ENCODE peak calls at places on chromosomes 7 and 10, in eight cellular contexts. O is uterus, D is cardiac fibroblast, U is cardiac muscle cell, L is GM23338, V is choroid plexus epithelial cell, E is testis, F is BJ. B is an unnamed sample.

GRCh38 chr7:141115949-141116348 is 42.1 kb downstream of the TMEM178B start:
- DNase-seq in V (no peak), D (no peak), U (no peak), F (no peak), L (no peak), O (no peak), E (no peak), B (no peak)

GRCh38 chr7:90320801-90321494 is at the start of gene FAM237B:
- DNase-seq in F (no peak), U (peak; percentile 43), E (no peak), O (no peak), D (peak; percentile 33), L (peak; percentile 56), V (peak; percentile 27), B (peak; percentile 17)

GRCh38 chr7:111392976-111393762 is 169.1 kb downstream of the IMMP2L start:
- DNase-seq in U (peak; percentile 85), O (no peak), L (peak; percentile 47), V (peak; percentile 58), F (no peak), E (peak; percentile 43), D (peak; percentile 86), B (no peak)

GRCh38 chr7:778271-778967 is 51.3 kb upstream of the PRKAR1B start:
- DNase-seq in F (no peak), O (no peak), U (no peak), D (no peak), E (no peak), V (no peak), L (no peak), B (no peak)

GRCh38 chr7:12389089-12389700 is 14.5 kb downstream of the VWDE start:
- DNase-seq in L (peak; percentile 94), F (peak; percentile 5), V (peak; percentile 84), O (no peak), D (peak; percentile 70), U (peak; percentile 72), E (peak; percentile 62), B (no peak)

GRCh38 chr7:17402628-17403278 is 104.3 kb downstream of the AHR start:
- DNase-seq in D (no peak), L (no peak), U (peak; percentile 11), E (peak; percentile 67), F (no peak), V (peak; percentile 16), O (no peak), B (peak; percentile 51)

GRCh38 chr7:50754684-50755083 is 28.0 kb downstream of the GRB10 start:
- DNase-seq in F (no peak), E (no peak), V (no peak), O (no peak), D (no peak), L (no peak), U (no peak), B (no peak)

GRCh38 chr10:36367362-36367761 is 725.3 kb upstream of the FZD8 start:
- DNase-seq in V (no peak), O (no peak), F (no peak), L (no peak), D (no peak), E (no peak), U (no peak), B (no peak)

GRCh38 chr10:67837519-67838314 is at the start of gene DNAJC12:
- DNase-seq in V (peak; percentile 90), O (no peak), D (peak; percentile 81), U (peak; percentile 85), E (no peak), L (peak; percentile 65), F (no peak), B (no peak)

GRCh38 chr10:95880704-95881103 is 27.1 kb upstream of the CC2D2B start:
- DNase-seq in L (no peak), F (no peak), D (no peak), E (no peak), O (no peak), U (no peak), V (no peak), B (peak; percentile 26)

GRCh38 chr7:39709029-39709428 is 85.7 kb downstream of the RALA start:
- DNase-seq in U (no peak), O (no peak), F (no peak), E (no peak), D (no peak), V (no peak), L (peak; percentile 34), B (no peak)

GRCh38 chr7:100894860-100895700 is 608 bp downstream of the ACHE start:
- DNase-seq in D (no peak), V (no peak), L (peak; percentile 93), E (peak; percentile 58), U (no peak), O (peak; percentile 66), F (no peak), B (no peak)

DNA sequence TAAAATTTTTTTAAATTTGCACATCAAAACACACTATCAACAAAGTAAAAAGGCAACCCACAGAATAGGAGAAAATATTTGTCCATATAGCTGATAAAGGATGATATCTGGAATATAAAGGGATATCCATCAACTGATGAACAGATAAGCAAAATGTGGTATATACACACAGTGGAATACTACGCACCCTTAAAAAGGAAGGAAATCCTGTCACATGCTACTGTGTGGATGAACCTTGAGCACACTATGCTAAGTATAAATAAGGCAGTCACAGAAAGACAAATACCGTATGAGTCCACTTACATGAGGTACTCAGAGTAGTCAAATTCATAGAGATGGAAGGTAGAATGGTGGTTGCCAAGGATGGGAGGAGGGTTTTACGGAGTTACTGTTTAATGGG is 37.7 kb downstream of the ARHGAP19 start:
- DNase-seq in F (no peak), O (no peak), V (no peak), U (no peak), D (no peak), E (no peak), L (no peak), B (no peak)
- TF ChIP-seq CTCF in F (no peak), O (no peak), V (no peak), U (no peak), D (no peak), E (no peak), L (no peak), B (no peak)

DNA sequence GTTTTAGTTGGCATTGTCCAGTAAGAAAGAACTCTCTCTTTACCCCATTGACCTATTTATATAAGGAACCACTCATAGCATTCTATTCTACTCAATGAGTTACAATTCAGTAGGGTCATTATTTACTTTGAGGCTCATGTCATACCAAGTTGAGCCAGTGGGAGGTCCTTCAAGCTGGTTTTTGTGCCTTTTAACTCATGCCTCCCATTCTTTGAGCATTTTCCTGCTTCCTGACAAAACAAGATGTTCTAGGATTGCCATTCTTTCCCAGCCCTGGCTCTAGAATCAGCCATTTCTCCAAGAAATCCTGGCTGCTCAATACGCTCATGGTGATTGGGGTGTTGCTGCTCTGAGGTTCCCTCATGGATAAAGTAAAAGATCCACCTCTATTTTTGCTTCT is 250.1 kb downstream of the ABCA13 start:
- DNase-seq in O (no peak), F (no peak), E (no peak), U (no peak), D (no peak), V (peak; percentile 66), L (peak; percentile 40), B (no peak)
- TF ChIP-seq CTCF in O (no peak), F (no peak), E (no peak), U (no peak), D (peak; percentile 10), V (peak; percentile 22), L (no peak), B (no peak)

GRCh38 chr10:14757394-14757793 is 17.3 kb downstream of the FAM107B start:
- DNase-seq in D (no peak), E (no peak), V (no peak), O (no peak), L (no peak), U (peak; percentile 30), F (no peak), B (no peak)

GRCh38 chr10:14757996-14758395 is 16.7 kb downstream of the FAM107B start:
- DNase-seq in E (no peak), F (no peak), O (no peak), V (no peak), U (no peak), L (no peak), D (no peak), B (no peak)

GRCh38 chr10:14758451-14758850 is 16.2 kb downstream of the FAM107B start:
- DNase-seq in F (no peak), E (no peak), V (no peak), L (no peak), U (no peak), D (no peak), O (no peak), B (no peak)

GRCh38 chr10:14761372-14761771 is 13.3 kb downstream of the FAM107B start:
- DNase-seq in F (no peak), U (no peak), O (no peak), V (no peak), L (no peak), D (no peak), E (no peak), B (no peak)

DNA sequence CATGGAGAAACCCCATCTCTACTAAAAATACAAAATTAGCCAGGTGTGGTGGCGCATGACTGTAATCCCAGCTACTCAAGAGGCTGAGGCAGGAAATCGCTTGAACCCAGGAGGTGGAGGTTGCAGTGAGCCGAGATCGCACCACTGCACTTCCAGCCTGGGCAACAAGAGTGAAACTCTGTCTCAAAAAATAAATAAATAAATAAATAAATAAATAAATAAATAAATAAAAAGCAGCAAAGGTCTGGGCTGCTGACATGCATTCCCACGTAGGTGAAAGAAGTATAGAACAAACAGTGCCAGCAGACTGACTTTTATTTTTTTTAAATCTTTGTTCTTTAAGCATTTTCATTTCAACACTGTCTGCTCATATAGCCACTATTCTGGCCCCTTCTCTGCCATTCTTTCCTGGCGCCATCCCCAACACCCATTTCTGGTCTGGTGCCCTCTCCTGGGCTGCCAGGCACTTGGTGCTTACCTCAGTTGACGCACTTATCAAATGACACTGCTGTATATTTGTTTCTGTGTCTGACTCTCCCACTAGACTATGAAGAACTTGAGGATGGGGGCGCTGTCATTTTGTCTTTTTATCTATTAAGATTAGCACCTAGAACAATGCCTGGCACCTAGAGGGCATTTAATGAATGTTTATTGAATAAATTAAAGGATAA is 15.6 kb downstream of the FAM107B start:
- DNase-seq in L (no peak), O (no peak), D (no peak), E (no peak), U (no peak), F (no peak), V (no peak), B (no peak)
- TF ChIP-seq CTCF in L (peak; percentile 36), O (no peak), D (no peak), E (no peak), U (peak; percentile 6), F (no peak), V (peak; percentile 28), B (peak; percentile 31)

DNA sequence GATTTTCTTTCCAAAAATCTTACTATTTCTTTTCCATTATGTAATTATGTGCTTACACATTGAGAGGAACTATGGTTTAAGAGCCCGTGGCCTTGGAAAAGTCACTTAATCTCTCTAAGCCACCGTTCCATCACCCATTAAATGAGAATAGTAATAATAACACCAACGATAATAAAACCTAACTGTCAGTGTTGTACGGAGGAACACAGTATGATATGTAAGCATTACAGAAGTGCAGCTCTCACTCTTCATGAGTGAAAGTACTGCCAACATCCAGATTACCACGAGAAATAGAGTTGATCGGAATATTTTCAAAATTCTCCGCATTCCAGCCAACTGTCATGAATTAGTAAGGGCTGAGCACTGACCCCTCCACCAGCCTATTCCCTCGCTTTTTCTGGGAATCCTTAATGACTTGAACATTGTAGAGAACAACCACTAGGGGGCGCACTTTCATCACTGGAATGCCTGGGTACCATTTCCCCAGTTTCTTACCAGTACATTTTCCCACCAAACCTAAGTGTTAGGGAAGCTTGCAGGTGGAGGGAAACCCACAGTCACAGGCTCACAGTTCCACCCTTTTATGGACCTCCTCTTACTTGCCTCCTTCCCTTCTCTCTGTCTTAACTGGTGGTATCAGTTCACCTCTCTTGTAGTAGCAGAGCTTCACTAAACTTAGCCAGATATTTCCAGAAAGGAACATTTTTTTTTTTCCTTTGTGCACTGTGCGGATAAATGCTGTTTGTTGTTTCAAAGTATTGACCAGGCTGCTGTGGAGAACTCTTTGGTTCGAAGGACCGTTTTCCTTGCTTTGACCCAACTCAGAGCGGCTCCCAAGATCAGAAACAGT is 27.8 kb downstream of the NKX2-3 start:
- DNase-seq in V (peak; percentile 64), U (peak; percentile 69), L (peak; percentile 94), E (peak; percentile 76), O (no peak), F (no peak), D (peak; percentile 59), B (no peak)
- TF ChIP-seq CTCF in V (peak; percentile 76), U (peak; percentile 73), L (peak; percentile 92), E (peak; percentile 57), O (no peak), F (peak; percentile 73), D (peak; percentile 62), B (peak; percentile 74)